ENCODE peak calls at places on chromosomes 13 and 19, in five cellular contexts. One of them, this sample, is unnamed.

GRCh38 chr13:25181597-25181996 is 9.5 kb upstream of the AMER2 start:
- DNase-seq in mucosa of gallbladder: no peak
- DNase-seq in sigmoid colon: no peak
- DNase-seq in dermis blood vessel endothelial cell: no peak
- DNase-seq in stomach: no peak
- DNase-seq in this sample: no peak

GRCh38 chr13:39565036-39565949 is 37.7 kb downstream of the LHFPL6 start:
- DNase-seq in stomach: no peak
- DNase-seq in mucosa of gallbladder: no peak
- DNase-seq in dermis blood vessel endothelial cell: peak
- DNase-seq in sigmoid colon: no peak
- DNase-seq in this sample: no peak

GRCh38 chr19:3692141-3693029 is 7.9 kb downstream of the PIP5K1C start:
- DNase-seq in mucosa of gallbladder: no peak
- DNase-seq in stomach: no peak
- DNase-seq in sigmoid colon: no peak
- DNase-seq in dermis blood vessel endothelial cell: peak
- DNase-seq in this sample: no peak

GRCh38 chr19:44756089-44756562 is 7.6 kb downstream of the BCL3 start:
- DNase-seq in mucosa of gallbladder: no peak
- DNase-seq in sigmoid colon: no peak
- DNase-seq in dermis blood vessel endothelial cell: no peak
- DNase-seq in stomach: no peak
- DNase-seq in this sample: no peak

GRCh38 chr19:52735734-52736133 is 890 bp upstream of the ZNF611 start:
- DNase-seq in sigmoid colon: peak
- DNase-seq in stomach: peak
- DNase-seq in dermis blood vessel endothelial cell: peak
- DNase-seq in mucosa of gallbladder: peak
- DNase-seq in this sample: peak

GRCh38 chr19:13920940-13921744 is 15.1 kb downstream of the CC2D1A start:
- DNase-seq in dermis blood vessel endothelial cell: peak
- DNase-seq in sigmoid colon: no peak
- DNase-seq in mucosa of gallbladder: no peak
- DNase-seq in stomach: no peak
- DNase-seq in this sample: no peak

GRCh38 chr13:44274838-44275237 is 98.8 kb upstream of the SERP2 start:
- DNase-seq in dermis blood vessel endothelial cell: peak
- DNase-seq in stomach: no peak
- DNase-seq in sigmoid colon: no peak
- DNase-seq in mucosa of gallbladder: no peak
- DNase-seq in this sample: no peak

GRCh38 chr13:111005808-111006494 is 91.1 kb upstream of the ANKRD10 start:
- DNase-seq in mucosa of gallbladder: peak
- DNase-seq in dermis blood vessel endothelial cell: peak
- DNase-seq in sigmoid colon: peak
- DNase-seq in stomach: peak
- DNase-seq in this sample: peak

GRCh38 chr13:33690321-33690720 is 127.6 kb upstream of the RFC3 start:
- DNase-seq in dermis blood vessel endothelial cell: no peak
- DNase-seq in mucosa of gallbladder: no peak
- DNase-seq in stomach: no peak
- DNase-seq in sigmoid colon: no peak
- DNase-seq in this sample: no peak

GRCh38 chr13:41064493-41064892 is 3.2 kb downstream of the WBP4 start:
- DNase-seq in stomach: no peak
- DNase-seq in dermis blood vessel endothelial cell: peak
- DNase-seq in mucosa of gallbladder: no peak
- DNase-seq in sigmoid colon: no peak
- DNase-seq in this sample: no peak

GRCh38 chr19:18469245-18470107 is 31.5 kb upstream of the ISYNA1 start:
- DNase-seq in dermis blood vessel endothelial cell: peak
- DNase-seq in mucosa of gallbladder: peak
- DNase-seq in sigmoid colon: peak
- DNase-seq in stomach: peak
- DNase-seq in this sample: peak

GRCh38 chr13:113874579-113875428 is 10.9 kb upstream of the GAS6 start:
- DNase-seq in sigmoid colon: no peak
- DNase-seq in stomach: no peak
- DNase-seq in dermis blood vessel endothelial cell: no peak
- DNase-seq in mucosa of gallbladder: no peak
- DNase-seq in this sample: no peak

GRCh38 chr19:3275583-3276340 is 51.3 kb downstream of the CELF5 start:
- DNase-seq in dermis blood vessel endothelial cell: peak
- DNase-seq in sigmoid colon: no peak
- DNase-seq in mucosa of gallbladder: peak
- DNase-seq in stomach: peak
- DNase-seq in this sample: peak

GRCh38 chr13:43293986-43294880 is 270.8 kb downstream of the DNAJC15 start:
- DNase-seq in dermis blood vessel endothelial cell: no peak
- DNase-seq in mucosa of gallbladder: no peak
- DNase-seq in sigmoid colon: no peak
- DNase-seq in stomach: no peak
- DNase-seq in this sample: no peak

GRCh38 chr19:8641908-8642547 is 11.6 kb downstream of the NFILZ start:
- DNase-seq in dermis blood vessel endothelial cell: peak
- DNase-seq in sigmoid colon: no peak
- DNase-seq in mucosa of gallbladder: no peak
- DNase-seq in stomach: no peak
- DNase-seq in this sample: no peak

GRCh38 chr13:92433963-92434362 is 792.6 kb upstream of the GPC6 start:
- DNase-seq in sigmoid colon: no peak
- DNase-seq in dermis blood vessel endothelial cell: no peak
- DNase-seq in mucosa of gallbladder: no peak
- DNase-seq in stomach: no peak
- DNase-seq in this sample: no peak

GRCh38 chr19:2041436-2041685 is 9.7 kb downstream of the MKNK2 start:
- DNase-seq in dermis blood vessel endothelial cell: no peak
- DNase-seq in mucosa of gallbladder: no peak
- DNase-seq in stomach: no peak
- DNase-seq in sigmoid colon: no peak
- DNase-seq in this sample: no peak

GRCh38 chr13:79496188-79496587 is 15.2 kb downstream of the NDFIP2 start:
- DNase-seq in stomach: no peak
- DNase-seq in dermis blood vessel endothelial cell: no peak
- DNase-seq in mucosa of gallbladder: no peak
- DNase-seq in sigmoid colon: no peak
- DNase-seq in this sample: no peak

GRCh38 chr13:61880576-61881283 is 465.1 kb upstream of the PCDH20 start:
- DNase-seq in mucosa of gallbladder: no peak
- DNase-seq in stomach: peak
- DNase-seq in dermis blood vessel endothelial cell: no peak
- DNase-seq in sigmoid colon: no peak
- DNase-seq in this sample: no peak

GRCh38 chr19:38911388-38912004 is 490 bp downstream of the CCER2 start:
- DNase-seq in dermis blood vessel endothelial cell: no peak
- DNase-seq in mucosa of gallbladder: no peak
- DNase-seq in sigmoid colon: no peak
- DNase-seq in stomach: no peak
- DNase-seq in this sample: no peak

GRCh38 chr13:73200432-73200831 is 141.6 kb downstream of the KLF5 start:
- DNase-seq in dermis blood vessel endothelial cell: no peak
- DNase-seq in mucosa of gallbladder: no peak
- DNase-seq in sigmoid colon: no peak
- DNase-seq in stomach: peak
- DNase-seq in this sample: no peak

GRCh38 chr13:20769091-20769490 is 4.7 kb downstream of the EEF1AKMT1 start:
- DNase-seq in mucosa of gallbladder: no peak
- DNase-seq in sigmoid colon: no peak
- DNase-seq in stomach: no peak
- DNase-seq in dermis blood vessel endothelial cell: peak
- DNase-seq in this sample: no peak

This sample was measured in transverse colon.